ENCODE peak calls at places on chromosomes 5 and 9, in four cellular contexts. One of them, this sample, is unnamed.

GRCh38 chr9:137064027-137064879 is 6.1 kb downstream of the SAPCD2 start:
- DNase-seq in A549: peak
- DNase-seq in HepG2: peak
- DNase-seq in H1: peak
- DNase-seq in this sample: no peak

GRCh38 chr5:67581203-67581602 is 384.6 kb upstream of the CD180 start:
- DNase-seq in A549: no peak
- DNase-seq in HepG2: no peak
- DNase-seq in H1: no peak
- DNase-seq in this sample: peak

GRCh38 chr5:27325513-27325912 is 287.1 kb upstream of the CDH9 start:
- DNase-seq in A549: no peak
- DNase-seq in HepG2: no peak
- DNase-seq in H1: no peak
- DNase-seq in this sample: no peak

GRCh38 chr5:141941307-141941706 is 16.7 kb downstream of the PCDH12 start:
- DNase-seq in A549: no peak
- DNase-seq in HepG2: no peak
- DNase-seq in H1: no peak
- DNase-seq in this sample: no peak

GRCh38 chr9:21392270-21392669 is 7.1 kb upstream of the IFNA2 start:
- DNase-seq in A549: peak
- DNase-seq in HepG2: peak
- DNase-seq in H1: no peak
- DNase-seq in this sample: no peak

GRCh38 chr9:717722-718121 is 123.8 kb upstream of the DMRT1 start:
- DNase-seq in A549: no peak
- DNase-seq in HepG2: no peak
- DNase-seq in H1: no peak
- DNase-seq in this sample: no peak

GRCh38 chr5:159782995-159783300 is 133.3 kb upstream of the ADRA1B start:
- DNase-seq in A549: no peak
- DNase-seq in HepG2: no peak
- DNase-seq in H1: no peak
- DNase-seq in this sample: no peak

GRCh38 chr9:130182090-130182909 is 10.1 kb downstream of the NCS1 start:
- DNase-seq in A549: peak
- DNase-seq in HepG2: no peak
- DNase-seq in H1: no peak
- DNase-seq in this sample: no peak

GRCh38 chr5:173567548-173567947 is 48.9 kb downstream of the BOD1 start:
- DNase-seq in A549: no peak
- DNase-seq in HepG2: no peak
- DNase-seq in H1: no peak
- DNase-seq in this sample: no peak

GRCh38 chr5:160009591-160009989 is 651 bp downstream of the TTC1 start:
- DNase-seq in A549: no peak
- DNase-seq in HepG2: no peak
- DNase-seq in H1: peak
- DNase-seq in this sample: no peak

GRCh38 chr5:1729641-1730486 is 69.8 kb downstream of the MRPL36 start:
- DNase-seq in A549: no peak
- DNase-seq in HepG2: no peak
- DNase-seq in H1: peak
- DNase-seq in this sample: no peak

GRCh38 chr5:41048986-41049385 is 22.2 kb downstream of the MROH2B start:
- DNase-seq in A549: no peak
- DNase-seq in HepG2: no peak
- DNase-seq in H1: no peak
- DNase-seq in this sample: no peak

GRCh38 chr9:22650145-22650544 is 203.5 kb downstream of the DMRTA1 start:
- DNase-seq in A549: no peak
- DNase-seq in HepG2: no peak
- DNase-seq in H1: no peak
- DNase-seq in this sample: no peak

GRCh38 chr5:10049825-10050455 is 199.7 kb downstream of the ATPSCKMT start:
- DNase-seq in A549: no peak
- DNase-seq in HepG2: no peak
- DNase-seq in H1: no peak
- DNase-seq in this sample: no peak

GRCh38 chr5:140214831-140215230 is 39.8 kb downstream of the CYSTM1 start:
- DNase-seq in A549: no peak
- DNase-seq in HepG2: no peak
- DNase-seq in H1: no peak
- DNase-seq in this sample: no peak

GRCh38 chr9:26789959-26790358 is 102.6 kb downstream of the CAAP1 start:
- DNase-seq in A549: no peak
- DNase-seq in HepG2: no peak
- DNase-seq in H1: no peak
- DNase-seq in this sample: no peak

GRCh38 chr5:6158974-6159863 is 219.1 kb downstream of the MED10 start:
- DNase-seq in A549: peak
- DNase-seq in HepG2: peak
- DNase-seq in H1: no peak
- DNase-seq in this sample: no peak

GRCh38 chr9:81608289-81608657 is 81.1 kb downstream of the TLE1 start:
- DNase-seq in A549: no peak
- DNase-seq in HepG2: no peak
- DNase-seq in H1: no peak
- DNase-seq in this sample: no peak

GRCh38 chr5:61098251-61098650 is 64.0 kb downstream of the SMIM15 start:
- DNase-seq in A549: no peak
- DNase-seq in HepG2: no peak
- DNase-seq in H1: no peak
- DNase-seq in this sample: peak

GRCh38 chr5:181160144-181160754 is 12.9 kb downstream of the OR2V2 start:
- DNase-seq in A549: peak
- DNase-seq in HepG2: no peak
- DNase-seq in H1: peak
- DNase-seq in this sample: peak

GRCh38 chr5:135039526-135040296 is 5.7 kb upstream of the PITX1 start:
- DNase-seq in A549: no peak
- DNase-seq in HepG2: no peak
- DNase-seq in H1: peak
- DNase-seq in this sample: no peak

GRCh38 chr9:25421560-25421959 is 256.7 kb downstream of the TUSC1 start:
- DNase-seq in A549: no peak
- DNase-seq in HepG2: no peak
- DNase-seq in H1: no peak
- DNase-seq in this sample: no peak

GRCh38 chr5:96655085-96655484 is 7.1 kb upstream of the CAST start:
- DNase-seq in A549: no peak
- DNase-seq in HepG2: no peak
- DNase-seq in H1: no peak
- DNase-seq in this sample: no peak

GRCh38 chr5:38339446-38339845 is 81.1 kb downstream of the EGFLAM start:
- DNase-seq in A549: no peak
- DNase-seq in HepG2: no peak
- DNase-seq in H1: no peak
- DNase-seq in this sample: no peak

GRCh38 chr9:89941875-89942274 is 337.1 kb downstream of the GADD45G start:
- DNase-seq in A549: peak
- DNase-seq in HepG2: no peak
- DNase-seq in H1: no peak
- DNase-seq in this sample: no peak

GRCh38 chr5:173309731-173310130 is 18.5 kb downstream of the STC2 start:
- DNase-seq in A549: no peak
- DNase-seq in HepG2: no peak
- DNase-seq in H1: no peak
- DNase-seq in this sample: no peak

GRCh38 chr5:142753114-142753764 is 16.9 kb upstream of the ARHGAP26 start:
- DNase-seq in A549: peak
- DNase-seq in HepG2: no peak
- DNase-seq in H1: no peak
- DNase-seq in this sample: no peak

GRCh38 chr5:6000867-6001266 is 377.5 kb downstream of the MED10 start:
- DNase-seq in A549: no peak
- DNase-seq in HepG2: no peak
- DNase-seq in H1: no peak
- DNase-seq in this sample: no peak

GRCh38 chr5:114305402-114306207 is 56.3 kb upstream of the KCNN2 start:
- DNase-seq in A549: peak
- DNase-seq in HepG2: peak
- DNase-seq in H1: peak
- DNase-seq in this sample: no peak

GRCh38 chr9:73154271-73154670 is 2.6 kb downstream of the ANXA1 start:
- DNase-seq in A549: no peak
- DNase-seq in HepG2: no peak
- DNase-seq in H1: no peak
- DNase-seq in this sample: no peak

GRCh38 chr5:2902186-2902585 is 150.7 kb upstream of the IRX2 start:
- DNase-seq in A549: no peak
- DNase-seq in HepG2: no peak
- DNase-seq in H1: peak
- DNase-seq in this sample: no peak

GRCh38 chr5:164000819-164001218 is 495.4 kb downstream of the MAT2B start:
- DNase-seq in A549: no peak
- DNase-seq in HepG2: no peak
- DNase-seq in H1: no peak
- DNase-seq in this sample: no peak

GRCh38 chr5:157626831-157627230 is 25.4 kb downstream of the SOX30 start:
- DNase-seq in A549: no peak
- DNase-seq in HepG2: no peak
- DNase-seq in H1: no peak
- DNase-seq in this sample: no peak

GRCh38 chr9:90906316-90907055 is 104.9 kb downstream of the SYK start:
- DNase-seq in A549: no peak
- DNase-seq in HepG2: no peak
- DNase-seq in H1: no peak
- DNase-seq in this sample: no peak

DNA sequence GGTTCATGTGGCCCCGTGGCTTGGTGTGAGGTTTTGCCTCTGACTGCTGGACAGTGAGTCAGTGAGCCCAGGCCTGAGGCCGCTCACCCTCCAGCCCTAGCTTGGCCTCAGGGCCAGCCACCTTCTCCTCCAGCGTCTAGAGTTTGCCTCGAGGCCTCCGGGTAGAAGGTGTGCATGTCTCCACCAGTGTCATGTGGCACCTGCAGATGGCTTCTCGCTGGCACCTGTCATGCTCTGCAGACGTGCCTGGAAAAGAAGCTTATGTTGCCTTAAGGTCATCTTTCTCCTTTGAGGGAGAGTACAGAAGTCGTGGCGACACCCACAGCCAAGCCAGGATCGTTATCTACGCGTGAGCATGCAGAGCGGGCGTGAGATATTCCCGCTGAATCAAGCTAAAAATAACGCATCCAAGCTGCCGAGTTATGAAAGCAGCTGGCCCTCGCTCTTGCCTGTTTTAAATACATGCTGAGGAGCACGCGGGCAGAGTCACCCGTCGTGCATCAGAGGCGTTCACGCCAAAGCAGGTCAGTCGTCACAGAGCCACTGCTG is 79.7 kb upstream of the FCN2 start:
- DNase-seq in A549: no peak
- DNase-seq in HepG2: no peak
- DNase-seq in H1: no peak
- DNase-seq in this sample: no peak
- TF ChIP-seq MAFK in A549: no peak
- TF ChIP-seq MAFK in HepG2: no peak
- TF ChIP-seq MAFK in H1: no peak
- TF ChIP-seq MAFK in this sample: no peak

GRCh38 chr5:151683936-151684586 is 2.7 kb downstream of the SPARC start:
- DNase-seq in A549: no peak
- DNase-seq in HepG2: no peak
- DNase-seq in H1: no peak
- DNase-seq in this sample: no peak
- TF ChIP-seq RNF2 in A549: no peak
- TF ChIP-seq RNF2 in HepG2: no peak
- TF ChIP-seq RNF2 in H1: no peak
- TF ChIP-seq RNF2 in this sample: no peak

GRCh38 chr9:93130861-93131481 is 3.1 kb downstream of the NINJ1 start:
- DNase-seq in A549: no peak
- DNase-seq in HepG2: no peak
- DNase-seq in H1: no peak
- DNase-seq in this sample: no peak
- TF ChIP-seq MAFK in A549: no peak
- TF ChIP-seq MAFK in HepG2: no peak
- TF ChIP-seq MAFK in H1: no peak
- TF ChIP-seq MAFK in this sample: no peak

DNA sequence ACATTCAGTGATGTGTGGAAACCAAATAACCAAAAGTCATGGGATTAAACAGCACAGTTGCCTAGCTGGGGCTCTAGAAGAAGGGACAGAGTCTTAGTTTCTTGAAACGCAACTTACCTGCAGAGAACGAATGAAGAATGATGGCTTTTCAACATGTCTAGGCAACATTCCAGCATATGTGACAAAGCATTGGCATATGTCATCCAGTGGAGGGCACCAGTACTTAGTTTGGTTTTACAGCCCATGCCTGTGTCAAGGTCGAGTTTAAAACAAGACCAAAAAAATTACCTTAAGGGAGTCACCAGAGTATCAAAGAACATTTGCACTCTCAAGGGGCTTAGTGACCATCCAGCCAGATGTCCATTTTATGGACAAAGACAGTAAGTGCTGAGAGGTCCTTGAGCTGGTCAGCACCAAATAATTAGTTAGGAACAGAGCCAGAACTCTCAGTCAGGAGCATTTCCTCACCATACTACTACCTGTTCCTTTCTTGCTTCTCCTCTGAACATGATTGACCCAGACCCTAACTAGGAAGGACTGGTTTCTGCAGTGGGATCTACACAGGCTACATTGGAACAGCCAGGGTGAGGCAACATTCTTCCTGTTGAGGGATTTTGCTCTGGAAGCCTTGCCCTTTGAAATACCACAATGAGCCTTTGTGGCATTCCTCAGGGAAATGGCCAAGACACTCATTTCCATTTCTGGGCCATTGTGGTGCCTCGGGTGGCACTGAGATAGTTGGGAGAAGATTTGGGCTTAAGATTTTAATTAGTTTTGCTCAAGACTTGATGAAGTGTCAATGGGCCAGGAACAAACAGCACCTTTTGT is 75.4 kb upstream of the ANKH start:
- DNase-seq in A549: peak
- DNase-seq in HepG2: peak
- DNase-seq in H1: no peak
- DNase-seq in this sample: no peak
- TF ChIP-seq RNF2 in A549: no peak
- TF ChIP-seq RNF2 in HepG2: no peak
- TF ChIP-seq RNF2 in H1: no peak
- TF ChIP-seq RNF2 in this sample: no peak

GRCh38 chr5:138148811-138149210 is 9.6 kb upstream of the NME5 start:
- DNase-seq in A549: peak
- DNase-seq in HepG2: no peak
- DNase-seq in H1: no peak
- DNase-seq in this sample: no peak
- TF ChIP-seq MAFK in A549: no peak
- TF ChIP-seq MAFK in HepG2: no peak
- TF ChIP-seq MAFK in H1: no peak
- TF ChIP-seq MAFK in this sample: no peak

DNA sequence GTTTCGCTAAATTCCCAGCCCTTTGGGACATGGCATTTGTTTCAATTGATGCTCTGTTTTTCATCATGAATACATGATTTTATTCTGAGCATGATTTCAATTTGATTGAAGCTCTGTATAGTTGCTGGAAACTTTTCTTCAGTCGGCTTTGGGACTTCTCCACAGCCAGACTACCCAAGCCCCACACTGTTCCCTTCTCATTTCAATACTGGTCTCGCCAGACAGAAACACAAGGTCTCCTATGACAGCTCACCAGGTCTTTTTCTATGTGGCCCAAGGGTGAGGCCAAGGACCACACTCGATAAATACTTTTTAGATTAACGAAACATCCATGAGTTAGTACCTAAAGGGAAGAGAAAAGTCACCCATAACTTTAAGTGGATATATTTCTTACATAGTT is 132.2 kb downstream of the ARL15 start:
- DNase-seq in A549: no peak
- DNase-seq in HepG2: no peak
- DNase-seq in H1: no peak
- DNase-seq in this sample: no peak
- TF ChIP-seq RNF2 in A549: no peak
- TF ChIP-seq RNF2 in HepG2: no peak
- TF ChIP-seq RNF2 in H1: no peak
- TF ChIP-seq RNF2 in this sample: no peak